ENCODE peak calls at places on chromosomes 2 and 18, in seven cellular contexts. U, J, O, Z, F, Q and W are unnamed samples.

GRCh38 chr2:218615868-218616315 is 8.2 kb downstream of the PLCD4 start:
- DNase-seq in U (no peak), J (no peak), O (no peak), Z (no peak), F (peak), Q (no peak), W (no peak)

GRCh38 chr2:121955313-121956211 is 200.1 kb downstream of the TSN start:
- DNase-seq in U (no peak), J (peak), O (no peak), Z (no peak), F (no peak), Q (no peak), W (no peak)

GRCh38 chr2:57453929-57454328 is 592.7 kb upstream of the VRK2 start:
- DNase-seq in U (no peak), J (no peak), O (no peak), Z (no peak), F (no peak), Q (no peak), W (no peak)

GRCh38 chr2:162057426-162057825 is 16.6 kb downstream of the DPP4 start:
- DNase-seq in U (no peak), J (no peak), O (no peak), Z (no peak), F (no peak), Q (no peak), W (no peak)

GRCh38 chr2:45770773-45771172 is 119.3 kb downstream of the PRKCE start:
- DNase-seq in U (no peak), J (no peak), O (no peak), Z (no peak), F (no peak), Q (no peak), W (no peak)

GRCh38 chr2:45992021-45992745 is 305.0 kb upstream of the EPAS1 start:
- DNase-seq in U (peak), J (peak), O (peak), Z (peak), F (peak), Q (peak), W (peak)

GRCh38 chr2:180130403-180130802 is 123.3 kb upstream of the CWC22 start:
- DNase-seq in U (no peak), J (no peak), O (peak), Z (peak), F (no peak), Q (peak), W (peak)

GRCh38 chr2:32212293-32212692 is 46.6 kb downstream of the SLC30A6 start:
- DNase-seq in U (no peak), J (no peak), O (no peak), Z (no peak), F (no peak), Q (no peak), W (peak)

GRCh38 chr18:77123313-77124231 is 9.0 kb downstream of the MBP start:
- DNase-seq in U (no peak), J (peak), O (no peak), Z (no peak), F (peak), Q (no peak), W (no peak)

GRCh38 chr2:128473175-128474013 is 154.7 kb upstream of the HS6ST1 start:
- DNase-seq in U (peak), J (peak), O (no peak), Z (peak), F (no peak), Q (peak), W (peak)

GRCh38 chr2:216665240-216665639 is 30.1 kb downstream of the IGFBP5 start:
- DNase-seq in U (no peak), J (no peak), O (peak), Z (no peak), F (no peak), Q (no peak), W (peak)

GRCh38 chr18:9474103-9474982 is 970 bp upstream of the RALBP1 start:
- DNase-seq in U (no peak), J (peak), O (peak), Z (peak), F (no peak), Q (no peak), W (peak)

GRCh38 chr2:47078541-47079482 is 76.3 kb downstream of the STPG4 start:
- DNase-seq in U (no peak), J (no peak), O (no peak), Z (no peak), F (no peak), Q (no peak), W (no peak)

GRCh38 chr2:14642499-14642898 is 10.0 kb downstream of the LRATD1 start:
- DNase-seq in U (no peak), J (no peak), O (no peak), Z (no peak), F (no peak), Q (no peak), W (no peak)
- TF ChIP-seq CTCF in U (no peak), J (no peak), O (peak), Z (no peak), F (no peak), Q (peak), W (no peak)

GRCh38 chr18:50749421-50749820 is 70.4 kb downstream of the MRO start:
- DNase-seq in U (peak), J (peak), O (no peak), Z (no peak), F (no peak), Q (no peak), W (no peak)
- H3K4me3 ChIP-seq in U (no peak), J (no peak), O (no peak), Z (no peak), F (no peak), Q (no peak), W (no peak)

GRCh38 chr18:31741096-31741735 is 19.5 kb downstream of the SLC25A52 start:
- DNase-seq in U (peak), J (no peak), O (peak), Z (peak), F (no peak), Q (peak), W (peak)

GRCh38 chr18:31738460-31739407 is 21.9 kb downstream of the SLC25A52 start:
- DNase-seq in U (no peak), J (no peak), O (peak), Z (no peak), F (peak), Q (no peak), W (no peak)

GRCh38 chr18:31736630-31737029 is 24.1 kb downstream of the SLC25A52 start:
- DNase-seq in U (no peak), J (no peak), O (no peak), Z (no peak), F (no peak), Q (no peak), W (no peak)

GRCh38 chr18:31740180-31740579 is 20.5 kb downstream of the SLC25A52 start:
- DNase-seq in U (no peak), J (no peak), O (no peak), Z (no peak), F (no peak), Q (no peak), W (no peak)

GRCh38 chr18:31739651-31740050 is 21.0 kb downstream of the SLC25A52 start:
- DNase-seq in U (no peak), J (no peak), O (no peak), Z (no peak), F (no peak), Q (no peak), W (no peak)
- TF ChIP-seq CTCF in U (no peak), J (no peak), O (no peak), Z (no peak), F (no peak), Q (no peak), W (no peak)

GRCh38 chr2:105574796-105575344 is 169.8 kb upstream of the NCK2 start:
- DNase-seq in U (no peak), J (no peak), O (no peak), Z (no peak), F (no peak), Q (no peak), W (no peak)

GRCh38 chr2:105576440-105577241 is 168.1 kb upstream of the NCK2 start:
- DNase-seq in U (no peak), J (peak), O (peak), Z (no peak), F (no peak), Q (peak), W (peak)

GRCh38 chr2:105577762-105578161 is 166.9 kb upstream of the NCK2 start:
- DNase-seq in U (no peak), J (no peak), O (no peak), Z (no peak), F (no peak), Q (no peak), W (no peak)

GRCh38 chr2:105575626-105576025 is 169.1 kb upstream of the NCK2 start:
- DNase-seq in U (no peak), J (peak), O (no peak), Z (no peak), F (no peak), Q (no peak), W (no peak)

DNA sequence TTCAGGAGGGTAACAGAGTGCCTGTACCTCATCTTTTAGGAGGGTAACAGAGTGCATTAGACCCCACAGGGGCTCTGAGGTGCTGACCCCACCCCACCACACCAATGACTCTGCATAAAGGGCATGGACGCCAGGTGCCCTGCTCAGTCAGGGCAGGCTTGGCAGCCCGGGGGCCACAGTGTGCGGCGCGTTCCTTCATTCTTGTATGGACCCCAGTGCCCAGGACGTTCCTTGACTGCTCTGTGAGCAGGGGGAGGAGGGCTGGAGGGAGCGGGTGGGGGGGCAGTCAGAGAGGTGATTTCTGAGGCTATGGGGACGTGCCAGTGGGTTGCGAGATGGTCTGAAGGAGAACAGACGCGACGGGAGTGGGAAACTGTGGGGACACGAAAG is 168.7 kb upstream of the NCK2 start:
- DNase-seq in U (no peak), J (peak), O (no peak), Z (no peak), F (no peak), Q (no peak), W (no peak)
- H3K4me3 ChIP-seq in U (no peak), J (no peak), O (no peak), Z (no peak), F (no peak), Q (no peak), W (no peak)

DNA sequence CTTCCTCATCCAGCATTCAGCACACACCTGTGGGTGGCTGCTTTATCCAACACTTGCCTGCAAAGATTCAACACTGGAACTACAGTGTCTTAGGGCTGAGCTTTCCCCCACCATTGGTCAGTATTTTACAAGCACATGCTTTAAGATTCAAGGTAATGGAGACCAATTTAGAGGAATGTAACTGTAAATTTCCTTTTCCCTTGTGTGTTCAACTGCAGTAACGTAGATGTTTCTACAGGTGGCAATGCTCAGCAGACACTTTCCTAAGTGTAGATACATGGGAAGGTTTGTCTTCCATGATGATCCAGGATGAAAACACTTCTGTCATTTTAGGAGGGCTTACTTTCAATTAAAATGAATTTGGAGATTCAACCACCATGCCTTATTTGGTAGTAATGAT is 143.6 kb upstream of the PXDN start:
- DNase-seq in U (no peak), J (no peak), O (no peak), Z (no peak), F (no peak), Q (no peak), W (peak)
- TF ChIP-seq CTCF in U (no peak), J (no peak), O (peak), Z (peak), F (no peak), Q (peak), W (peak)

GRCh38 chr18:48939368-48940097 is 11.2 kb downstream of the SMAD7 start:
- DNase-seq in U (no peak), J (no peak), O (no peak), Z (no peak), F (no peak), Q (peak), W (peak)
- H3K4me3 ChIP-seq in U (no peak), J (no peak), O (no peak), Z (peak), F (peak), Q (no peak), W (peak)

GRCh38 chr2:209322041-209322440 is 101.8 kb upstream of the MAP2 start:
- DNase-seq in U (no peak), J (no peak), O (no peak), Z (no peak), F (no peak), Q (no peak), W (no peak)
- TF ChIP-seq CTCF in U (no peak), J (no peak), O (no peak), Z (no peak), F (no peak), Q (no peak), W (peak)

GRCh38 chr18:6732952-6733351 is 3.4 kb downstream of the ARHGAP28 start:
- DNase-seq in U (no peak), J (no peak), O (no peak), Z (no peak), F (no peak), Q (no peak), W (no peak)
- H3K4me3 ChIP-seq in U (no peak), J (no peak), O (no peak), Z (no peak), F (no peak), Q (no peak), W (no peak)

DNA sequence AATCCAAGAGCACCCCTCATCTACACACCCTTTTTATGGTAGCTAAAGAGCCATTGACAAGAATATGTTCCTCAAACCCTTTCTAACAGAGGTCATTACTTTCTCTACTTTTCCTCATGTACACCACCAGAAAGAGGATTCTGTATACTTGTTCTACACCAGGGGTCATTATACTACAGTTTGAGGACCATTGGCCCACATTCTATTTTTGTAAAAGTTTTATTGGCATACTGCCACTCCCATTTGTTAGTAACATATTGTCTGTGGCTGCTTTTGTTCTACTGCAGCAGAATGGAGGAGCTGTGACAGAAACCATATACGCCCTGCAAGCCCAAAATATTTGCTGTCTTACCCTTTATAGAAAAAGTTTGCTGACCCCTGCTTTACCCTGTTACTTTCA is 14.3 kb downstream of the HTR2B start:
- DNase-seq in U (no peak), J (no peak), O (no peak), Z (peak), F (no peak), Q (peak), W (peak)
- TF ChIP-seq CTCF in U (no peak), J (no peak), O (no peak), Z (peak), F (peak), Q (peak), W (peak)

DNA sequence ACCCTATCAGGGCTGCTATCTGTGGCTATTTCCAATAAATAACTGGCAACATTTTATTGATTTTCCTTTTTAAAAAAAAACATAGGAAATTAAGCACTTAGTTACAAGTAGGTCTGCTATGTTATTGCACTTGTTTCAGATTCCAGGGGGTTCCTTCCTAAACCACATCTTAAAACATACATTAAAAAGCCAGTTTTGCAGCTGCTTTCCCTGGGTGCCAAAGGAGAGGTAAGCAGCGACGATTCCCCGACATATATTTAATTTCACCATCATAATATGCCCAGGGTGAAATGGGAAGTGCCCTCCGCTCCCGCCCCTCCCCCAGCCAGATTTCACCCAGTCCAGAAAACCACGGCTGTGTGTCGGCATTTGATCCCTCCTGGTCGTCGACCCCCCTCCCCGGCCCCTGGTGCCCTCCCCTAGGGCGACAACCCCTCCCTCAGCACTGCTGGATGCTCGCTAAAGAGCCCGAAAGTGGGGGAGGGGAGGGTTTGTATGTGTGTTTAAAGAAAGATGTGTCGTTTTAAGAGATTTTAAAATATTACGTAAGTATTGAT is 3.1 kb upstream of the BCL11A start:
- DNase-seq in U (no peak), J (no peak), O (no peak), Z (no peak), F (no peak), Q (no peak), W (no peak)
- H3K4me3 ChIP-seq in U (peak), J (no peak), O (peak), Z (peak), F (no peak), Q (no peak), W (peak)